ENCODE peak calls at places on chromosomes 5 and 9, in ten cellular contexts. L is posterior cingulate gyrus; J is chondrocyte; H is stimulated activated CD8-positive, alpha-beta memory T cell treated with anti-CD3 and anti-CD28 coated beads, Interleukin-15, amount 100 ng/mL, for 24 hours; X is ELR; I is spleen; N is NCI-H1417; M is NCI-H2081; R is GM20000; S is activated CD4-positive, alpha-beta memory T cell treated with anti-CD3 and anti-CD28 coated beads, Interleukin-2, amount 10 ng/mL, durations not matched to agents 7 days and 5 days. D is an unnamed sample.

GRCh38 chr5:72649449-72649848 is 142.2 kb upstream of the ZNF366 start:
- DNase-seq in L (no peak), J (no peak), H (no peak), X (peak), I (no peak), N (no peak), M (no peak), R (no peak), S (no peak), D (no peak)

GRCh38 chr9:86944974-86945867 is 2.1 kb downstream of the GAS1 start:
- DNase-seq in L (no peak), J (no peak), H (no peak), X (no peak), I (peak), N (no peak), M (no peak), R (no peak), S (no peak), D (peak)

GRCh38 chr5:22663124-22663523 is 190.0 kb downstream of the CDH12 start:
- DNase-seq in L (no peak), J (no peak), H (no peak), X (no peak), I (no peak), N (no peak), M (no peak), R (no peak), S (no peak), D (no peak)

GRCh38 chr9:137032893-137033292 is 1.0 kb upstream of the FUT7 start:
- DNase-seq in L (no peak), J (no peak), H (no peak), X (no peak), I (peak), N (no peak), M (no peak), R (no peak), S (no peak), D (no peak)

GRCh38 chr9:11141357-11141756 is 528.6 kb upstream of the PTPRD start:
- DNase-seq in L (no peak), J (no peak), H (no peak), X (no peak), I (no peak), N (no peak), M (no peak), R (no peak), S (no peak), D (no peak)

GRCh38 chr5:79202076-79202475 is 33.9 kb upstream of the JMY start:
- DNase-seq in L (no peak), J (no peak), H (no peak), X (peak), I (no peak), N (no peak), M (no peak), R (no peak), S (no peak), D (no peak)

GRCh38 chr9:137837345-137838278 is 40.0 kb upstream of the CACNA1B start:
- DNase-seq in L (no peak), J (peak), H (no peak), X (no peak), I (no peak), N (no peak), M (no peak), R (no peak), S (no peak), D (no peak)

GRCh38 chr9:81753436-81753835 is 64.1 kb upstream of the TLE1 start:
- DNase-seq in L (no peak), J (no peak), H (no peak), X (no peak), I (no peak), N (no peak), M (no peak), R (no peak), S (no peak), D (no peak)

GRCh38 chr9:97911970-97912369 is 10.3 kb downstream of the TRMO start:
- DNase-seq in L (no peak), J (no peak), H (no peak), X (no peak), I (no peak), N (no peak), M (no peak), R (no peak), S (no peak), D (no peak)

GRCh38 chr5:3225201-3225960 is 370.3 kb upstream of the IRX1 start:
- DNase-seq in L (no peak), J (no peak), H (no peak), X (no peak), I (peak), N (no peak), M (no peak), R (no peak), S (no peak), D (no peak)

GRCh38 chr9:15136646-15137045 is 170.4 kb downstream of the TTC39B start:
- DNase-seq in L (no peak), J (no peak), H (no peak), X (peak), I (no peak), N (no peak), M (no peak), R (no peak), S (no peak), D (no peak)

GRCh38 chr5:2496126-2496525 is 255.4 kb downstream of the IRX2 start:
- DNase-seq in L (no peak), J (no peak), H (no peak), X (no peak), I (no peak), N (no peak), M (no peak), R (no peak), S (no peak), D (no peak)

GRCh38 chr9:38240051-38240450 is 152.5 kb upstream of the ALDH1B1 start:
- DNase-seq in L (no peak), J (no peak), H (no peak), X (no peak), I (no peak), N (no peak), M (no peak), R (no peak), S (no peak), D (no peak)

GRCh38 chr5:168219515-168220410 is 71.7 kb upstream of the WWC1 start:
- DNase-seq in L (peak), J (no peak), H (no peak), X (peak), I (no peak), N (peak), M (peak), R (peak), S (peak), D (peak)

GRCh38 chr9:97518909-97519307 is 17.4 kb downstream of the TMOD1 start:
- DNase-seq in L (no peak), J (no peak), H (no peak), X (peak), I (no peak), N (peak), M (no peak), R (no peak), S (no peak), D (peak)

GRCh38 chr9:33288828-33289483 is 1.4 kb upstream of the NFX1 start:
- DNase-seq in L (no peak), J (no peak), H (no peak), X (no peak), I (peak), N (no peak), M (no peak), R (no peak), S (no peak), D (no peak)

GRCh38 chr5:157524887-157525286 is 50.7 kb downstream of the ADAM19 start:
- DNase-seq in L (no peak), J (no peak), H (no peak), X (no peak), I (no peak), N (no peak), M (no peak), R (no peak), S (no peak), D (no peak)

GRCh38 chr9:73054091-73054490 is 97.6 kb upstream of the ANXA1 start:
- DNase-seq in L (no peak), J (no peak), H (no peak), X (no peak), I (no peak), N (no peak), M (no peak), R (no peak), S (no peak), D (no peak)

GRCh38 chr9:130045657-130046450 is 2.9 kb upstream of the FNBP1 start:
- DNase-seq in L (no peak), J (no peak), H (no peak), X (no peak), I (no peak), N (no peak), M (no peak), R (no peak), S (no peak), D (no peak)

GRCh38 chr5:38118080-38118479 is 140.3 kb upstream of the EGFLAM start:
- DNase-seq in L (no peak), J (no peak), H (no peak), X (no peak), I (no peak), N (no peak), M (no peak), R (no peak), S (no peak), D (no peak)